ENCODE peak calls at places on chromosomes 16 and 17, in five cellular contexts. One of them, this sample, is unnamed.
A peak's percentile ranks its signal among the peaks of the same experiment; 100 is the strongest.

GRCh38 chr17:77286641-77287431 is 146.1 kb downstream of the SEC14L1 start:
- DNase-seq in myocyte: peak; percentile 93
- DNase-seq in DMS79: peak; percentile 80
- DNase-seq in DMS153: peak; percentile 72
- DNase-seq in NCI-H2081: peak; percentile 92
- DNase-seq in this sample: peak; percentile 83

GRCh38 chr17:26818736-26819135 is 475.2 kb upstream of the WSB1 start:
- DNase-seq in myocyte: no peak
- DNase-seq in DMS79: no peak
- DNase-seq in DMS153: no peak
- DNase-seq in NCI-H2081: no peak
- DNase-seq in this sample: no peak

GRCh38 chr16:68265078-68265925 is 976 bp downstream of the SLC7A6 start:
- DNase-seq in myocyte: peak; percentile 87
- DNase-seq in DMS79: no peak
- DNase-seq in DMS153: peak; percentile 8
- DNase-seq in NCI-H2081: no peak
- DNase-seq in this sample: peak; percentile 86

GRCh38 chr16:87924937-87925670 is 11.2 kb downstream of the CA5A start:
- DNase-seq in myocyte: no peak
- DNase-seq in DMS79: peak; percentile 77
- DNase-seq in DMS153: peak; percentile 94
- DNase-seq in NCI-H2081: peak; percentile 91
- DNase-seq in this sample: no peak

GRCh38 chr17:33234930-33235685 is 58.0 kb downstream of the ASIC2 start:
- DNase-seq in myocyte: peak; percentile 73
- DNase-seq in DMS79: peak; percentile 17
- DNase-seq in DMS153: peak; percentile 30
- DNase-seq in NCI-H2081: no peak
- DNase-seq in this sample: peak; percentile 88

GRCh38 chr17:32443827-32444300 is 446 bp upstream of the PSMD11 start:
- DNase-seq in myocyte: no peak
- DNase-seq in DMS79: no peak
- DNase-seq in DMS153: no peak
- DNase-seq in NCI-H2081: no peak
- DNase-seq in this sample: no peak

GRCh38 chr17:57783338-57783742 is 38.2 kb upstream of the CCDC182 start:
- DNase-seq in myocyte: peak; percentile 73
- DNase-seq in DMS79: no peak
- DNase-seq in DMS153: peak; percentile 47
- DNase-seq in NCI-H2081: peak; percentile 74
- DNase-seq in this sample: peak; percentile 40

GRCh38 chr16:62870554-62870953 is 834.3 kb upstream of the CDH8 start:
- DNase-seq in myocyte: no peak
- DNase-seq in DMS79: no peak
- DNase-seq in DMS153: no peak
- DNase-seq in NCI-H2081: peak; percentile 9
- DNase-seq in this sample: no peak

GRCh38 chr16:56277040-56277439 is 85.8 kb downstream of the GNAO1 start:
- DNase-seq in myocyte: no peak
- DNase-seq in DMS79: no peak
- DNase-seq in DMS153: no peak
- DNase-seq in NCI-H2081: peak; percentile 10
- DNase-seq in this sample: no peak

GRCh38 chr17:58156839-58157803 is 8.9 kb downstream of the OR4D1 start:
- DNase-seq in myocyte: no peak
- DNase-seq in DMS79: no peak
- DNase-seq in DMS153: no peak
- DNase-seq in NCI-H2081: peak; percentile 36
- DNase-seq in this sample: no peak

GRCh38 chr17:82297280-82297803 is 20.1 kb downstream of the CD7 start:
- DNase-seq in myocyte: peak; percentile 83
- DNase-seq in DMS79: peak; percentile 25
- DNase-seq in DMS153: no peak
- DNase-seq in NCI-H2081: no peak
- DNase-seq in this sample: peak; percentile 97